ENCODE peak calls at places on chromosome X, in four cellular contexts. V is neuronal stem cell, R is IMR-90, J is mesenchymal stem cell. W is an unnamed sample.
A peak's percentile ranks its signal among the peaks of the same experiment; 100 is the strongest.

GRCh38 chrX:86148594-86148993 is 343 bp downstream of the DACH2 start:
- DNase-seq in V (no peak), R (no peak), J (no peak), W (no peak)

GRCh38 chrX:110992611-110993010 is 103.4 kb upstream of the PAK3 start:
- DNase-seq in J (peak; percentile 8), V (peak; percentile 3), R (peak; percentile 13), W (no peak)

GRCh38 chrX:132292753-132293152 is 73.5 kb upstream of the RAP2C start:
- DNase-seq in J (peak; percentile 59), V (peak; percentile 31), R (peak; percentile 57), W (no peak)

GRCh38 chrX:146056511-146057081 is 239.0 kb downstream of the SLITRK2 start:
- DNase-seq in J (no peak), V (peak; percentile 3), R (no peak), W (no peak)

GRCh38 chrX:53287493-53288138 is 6.2 kb upstream of the IQSEC2 start:
- DNase-seq in J (peak; percentile 71), R (peak; percentile 66), V (no peak), W (no peak)

GRCh38 chrX:71111141-71111843 is at the start of gene IL2RG:
- DNase-seq in V (no peak), J (no peak), R (no peak), W (no peak)

GRCh38 chrX:22097295-22097694 is 65.2 kb downstream of the PHEX start:
- DNase-seq in R (peak; percentile 92), V (no peak), J (peak; percentile 81), W (no peak)

GRCh38 chrX:115494133-115494532 is 66.8 kb upstream of the PLS3 start:
- DNase-seq in R (peak; percentile 9), J (no peak), V (no peak), W (no peak)

GRCh38 chrX:20067709-20068315 is 48.9 kb downstream of the MAP7D2 start:
- DNase-seq in V (peak; percentile 9), R (peak; percentile 88), J (peak; percentile 79), W (no peak)

GRCh38 chrX:53321216-53321942 is 40.0 kb upstream of the IQSEC2 start:
- DNase-seq in V (no peak), J (no peak), R (no peak), W (no peak)

GRCh38 chrX:72349190-72349589 is 43.5 kb upstream of the CITED1 start:
- DNase-seq in R (no peak), V (no peak), J (no peak), W (no peak)

GRCh38 chrX:17591741-17592110 is 145.6 kb upstream of the SCML1 start:
- DNase-seq in R (peak; percentile 81), J (peak; percentile 53), V (no peak), W (no peak)

GRCh38 chrX:99353412-99353811 is 1056.7 kb downstream of the PCDH19 start:
- DNase-seq in R (no peak), J (no peak), V (no peak), W (no peak)

DNA sequence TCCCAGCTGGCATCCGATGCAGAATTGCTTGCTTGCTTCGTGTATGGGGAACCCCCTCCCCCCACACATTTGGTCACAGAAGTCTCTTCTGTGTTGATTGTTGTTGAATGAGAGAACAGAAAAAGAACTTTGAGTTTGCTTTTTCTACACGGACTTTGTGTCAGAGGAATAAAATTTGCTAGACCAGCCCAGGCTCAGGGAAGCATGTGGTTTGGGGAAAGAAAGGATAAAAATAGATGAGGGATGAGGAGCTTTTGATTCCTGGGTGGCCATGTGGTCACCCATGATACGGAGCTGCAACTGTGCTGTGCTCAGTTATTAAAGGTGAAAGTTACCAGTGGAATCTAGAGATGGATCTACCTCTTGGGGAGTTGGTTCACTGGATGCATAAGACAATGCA is 34.2 kb upstream of the ESX1 start:
- DNase-seq in J (no peak), R (no peak), V (no peak), W (no peak)
- H3K18ac ChIP-seq in J (no peak overlapping the region), R (no peak overlapping the region), V (no peak overlapping the region), W (peak overlapping the region; percentile 32)

DNA sequence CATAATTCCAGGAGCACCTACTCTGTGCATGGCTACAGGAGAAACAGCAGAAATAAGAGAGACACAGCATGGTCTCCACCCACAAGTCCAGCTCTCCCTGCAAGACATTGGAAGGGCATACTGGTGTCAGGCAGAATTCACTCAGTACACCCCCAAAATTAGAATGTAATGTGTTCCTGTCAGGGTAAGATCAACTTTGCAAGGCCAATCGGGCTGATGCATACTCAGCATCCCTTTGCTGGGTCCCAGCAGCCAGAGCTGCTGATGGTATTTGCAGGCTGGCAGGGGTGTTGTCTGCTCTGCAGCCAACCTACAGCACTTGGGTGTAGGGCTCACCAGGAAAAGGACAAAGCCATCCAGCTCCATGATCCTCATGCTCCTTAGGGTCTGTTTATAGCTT is 295.4 kb upstream of the STS start:
- DNase-seq in R (no peak), J (no peak), V (no peak), W (no peak)
- H3K18ac ChIP-seq in R (no peak overlapping the region), J (no peak overlapping the region), V (no peak overlapping the region), W (no peak overlapping the region)

GRCh38 chrX:39773923-39774803 is 323.6 kb downstream of the BCOR start:
- DNase-seq in R (peak; percentile 28), V (no peak), J (peak; percentile 68), W (no peak)

GRCh38 chrX:39767446-39767845 is 330.3 kb downstream of the BCOR start:
- DNase-seq in V (no peak), R (peak; percentile 14), J (no peak), W (no peak)

GRCh38 chrX:39773150-39773549 is 324.6 kb downstream of the BCOR start:
- DNase-seq in R (no peak), V (no peak), J (no peak), W (no peak)

GRCh38 chrX:39769748-39770147 is 328.0 kb downstream of the BCOR start:
- DNase-seq in R (no peak), J (no peak), V (no peak), W (no peak)

GRCh38 chrX:39771089-39771488 is 326.7 kb downstream of the BCOR start:
- DNase-seq in J (no peak), R (no peak), V (no peak), W (no peak)
- H3K18ac ChIP-seq in J (no peak overlapping the region), R (no peak overlapping the region), V (no peak overlapping the region), W (peak overlapping the region; percentile 71)

DNA sequence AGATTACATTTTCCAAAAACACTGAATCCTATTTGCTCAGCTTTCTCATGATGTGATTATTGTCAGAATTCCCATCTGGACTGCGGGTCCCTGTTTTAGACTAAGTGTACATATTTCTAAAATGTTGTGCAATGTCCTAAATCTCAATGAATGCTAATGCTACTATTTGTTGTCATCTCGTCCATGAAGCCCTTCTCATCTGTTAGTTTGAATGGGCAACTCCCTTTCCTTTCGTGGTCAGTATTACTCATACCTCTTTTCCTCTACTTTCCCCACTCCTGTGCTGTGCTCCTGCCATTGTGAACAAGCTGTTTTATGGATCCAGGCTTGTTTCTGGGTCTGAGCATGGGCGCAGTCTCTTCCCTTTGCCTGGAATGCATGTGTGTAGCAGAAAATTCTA is 91.0 kb downstream of the MID1 start:
- DNase-seq in V (no peak), J (peak; percentile 18), R (peak; percentile 60), W (no peak)
- H3K18ac ChIP-seq in V (no peak overlapping the region), J (no peak overlapping the region), R (peak overlapping the region; percentile 35), W (no peak overlapping the region)

DNA sequence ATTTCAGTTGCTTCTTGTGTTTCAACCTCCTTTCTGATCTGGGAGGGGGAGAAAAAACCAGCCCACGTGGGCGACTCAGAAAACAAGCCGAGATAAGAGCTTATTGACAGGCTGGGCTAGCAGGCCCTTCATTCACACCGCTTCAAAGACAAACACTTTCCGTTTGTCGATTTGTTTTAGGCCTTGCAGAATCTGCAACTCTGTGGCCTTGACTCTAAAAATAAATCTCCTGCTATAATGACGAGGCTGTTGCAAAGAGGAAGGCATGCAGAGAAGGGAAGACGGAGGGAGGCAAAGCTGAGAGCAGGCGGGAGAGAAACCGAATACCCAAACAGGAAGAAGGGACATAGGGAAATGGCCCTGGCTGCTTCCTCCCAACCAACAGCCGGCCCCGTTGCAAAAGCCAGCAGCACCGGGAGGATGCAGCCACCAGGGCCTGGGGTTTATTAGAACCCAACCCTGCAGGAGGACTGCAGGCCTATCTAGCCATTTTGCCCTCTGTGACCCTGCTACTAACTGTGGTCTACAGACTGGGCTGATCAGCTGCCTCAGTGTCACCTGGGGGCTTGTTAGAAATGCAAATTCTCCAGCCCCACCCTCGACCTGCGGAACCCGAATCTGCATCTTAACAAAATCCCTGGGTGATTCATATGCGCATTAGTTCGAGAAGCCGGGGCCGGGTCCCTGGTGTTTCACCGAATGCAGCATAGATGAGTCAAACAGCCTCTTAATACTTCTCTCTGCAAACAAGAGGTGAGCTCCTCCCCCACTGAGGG is 325.5 kb downstream of the BCOR start:
- DNase-seq in V (no peak), R (peak; percentile 55), J (peak; percentile 71), W (peak; percentile 78)
- H3K18ac ChIP-seq in V (peak overlapping the region; percentile 11), R (peak overlapping the region; percentile 7), J (peak overlapping the region; percentile 33), W (peak overlapping the region; percentile 71)

GRCh38 chrX:39750798-39751197 is 347.0 kb downstream of the BCOR start:
- DNase-seq in R (no peak), V (no peak), J (no peak), W (no peak)

GRCh38 chrX:39750246-39750790 is 347.4 kb downstream of the BCOR start:
- DNase-seq in J (no peak), R (no peak), V (no peak), W (no peak)

GRCh38 chrX:39749728-39750127 is 348.0 kb downstream of the BCOR start:
- DNase-seq in R (no peak), V (no peak), J (no peak), W (no peak)

GRCh38 chrX:39745782-39746181 is 352.0 kb downstream of the BCOR start:
- DNase-seq in V (no peak), R (no peak), J (no peak), W (no peak)

DNA sequence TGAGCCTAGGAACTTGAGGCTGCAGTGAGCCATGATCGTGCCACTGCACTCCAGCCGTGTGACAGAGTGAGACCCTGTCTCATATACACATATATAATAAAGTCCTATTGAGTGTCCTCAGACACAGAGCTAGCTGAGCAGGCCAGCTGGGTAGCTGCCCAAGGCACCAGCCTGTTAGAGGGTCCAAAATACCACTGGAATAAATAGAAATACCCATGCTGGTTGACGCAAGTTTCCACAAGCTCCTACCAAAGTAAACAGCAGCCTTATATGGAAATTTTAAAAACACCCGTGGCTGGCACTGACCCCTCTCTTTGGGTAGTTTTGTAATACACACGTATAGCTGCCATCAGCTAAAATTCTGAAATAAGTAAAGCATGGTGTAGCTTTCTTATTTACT is 348.6 kb downstream of the BCOR start:
- DNase-seq in V (no peak), J (no peak), R (no peak), W (no peak)
- H3K18ac ChIP-seq in V (no peak overlapping the region), J (no peak overlapping the region), R (no peak overlapping the region), W (no peak overlapping the region)